ENCODE peak calls at places on chromosome 5, in four cellular contexts. I is CD4-positive, alpha-beta T cell; V is transverse colon; N is WERI-Rb-1. Z is an unnamed sample.

GRCh38 chr5:177333420-177334154 is 17.9 kb downstream of the LMAN2 start:
- DNase-seq in I (no peak), V (no peak), N (no peak), Z (no peak)

GRCh38 chr5:54644226-54644625 is 126.7 kb downstream of the SNX18 start:
- DNase-seq in I (no peak), V (no peak), N (no peak), Z (no peak)

GRCh38 chr5:51380603-51381207 is 2.5 kb upstream of the ISL1 start:
- DNase-seq in I (no peak), V (no peak), N (no peak), Z (no peak)

GRCh38 chr5:143775258-143775657 is 36.7 kb upstream of the HMHB1 start:
- DNase-seq in I (no peak), V (no peak), N (no peak), Z (no peak)

GRCh38 chr5:93303291-93303691 is 277.7 kb downstream of the NR2F1-AS1 start:
- DNase-seq in I (no peak), V (no peak), N (no peak), Z (no peak)

GRCh38 chr5:32810812-32811211 is 99.7 kb downstream of the NPR3 start:
- DNase-seq in I (no peak), V (no peak), N (no peak), Z (no peak)

GRCh38 chr5:172437445-172438303 is 16.7 kb downstream of the SH3PXD2B start:
- DNase-seq in I (no peak), V (peak), N (no peak), Z (no peak)

GRCh38 chr5:137858223-137858916 is 9.3 kb upstream of the MYOT start:
- DNase-seq in I (no peak), V (no peak), N (no peak), Z (no peak)

GRCh38 chr5:126490167-126490937 is 67.1 kb downstream of the GRAMD2B start:
- DNase-seq in I (no peak), V (no peak), N (peak), Z (peak)

GRCh38 chr5:36870399-36871040 is 6.0 kb upstream of the NIPBL start:
- DNase-seq in I (no peak), V (no peak), N (no peak), Z (no peak)

GRCh38 chr5:164048527-164048926 is 543.1 kb downstream of the MAT2B start:
- DNase-seq in I (no peak), V (no peak), N (no peak), Z (no peak)

GRCh38 chr5:109164001-109164400 is 245.8 kb downstream of the PJA2 start:
- DNase-seq in I (no peak), V (no peak), N (no peak), Z (no peak)

GRCh38 chr5:168946363-168946762 is 354.6 kb downstream of the SLIT3 start:
- DNase-seq in I (no peak), V (no peak), N (peak), Z (no peak)

GRCh38 chr5:134079748-134080581 is 34.5 kb upstream of the TCF7 start:
- DNase-seq in I (peak), V (no peak), N (no peak), Z (no peak)

GRCh38 chr5:123209163-123210013 is 120.3 kb downstream of the PRDM6 start:
- DNase-seq in I (no peak), V (no peak), N (no peak), Z (no peak)

GRCh38 chr5:85017271-85017670 is 632.6 kb upstream of the EDIL3 start:
- DNase-seq in I (no peak), V (no peak), N (no peak), Z (no peak)

GRCh38 chr5:158881076-158881880 is 218.4 kb downstream of the EBF1 start:
- DNase-seq in I (no peak), V (no peak), N (no peak), Z (no peak)

GRCh38 chr5:27818888-27819287 is 780.5 kb upstream of the CDH9 start:
- DNase-seq in I (no peak), V (no peak), N (no peak), Z (no peak)

GRCh38 chr5:39678533-39678932 is 253.8 kb upstream of the DAB2 start:
- DNase-seq in I (no peak), V (no peak), N (peak), Z (no peak)

GRCh38 chr5:104237574-104237973 is 675.0 kb upstream of the NUDT12 start:
- DNase-seq in I (no peak), V (no peak), N (no peak), Z (no peak)

GRCh38 chr5:175707751-175708375 is 50.0 kb downstream of the HRH2 start:
- DNase-seq in I (no peak), V (no peak), N (no peak), Z (no peak)

GRCh38 chr5:179836225-179837019 is 15.7 kb downstream of the SQSTM1 start:
- DNase-seq in I (peak), V (no peak), N (no peak), Z (no peak)

GRCh38 chr5:62432618-62433064 is 20.1 kb downstream of the IPO11 start:
- DNase-seq in I (no peak), V (no peak), N (no peak), Z (no peak)

GRCh38 chr5:9885164-9885563 is 255.0 kb upstream of the TAS2R1 start:
- DNase-seq in I (no peak), V (no peak), N (no peak), Z (no peak)

GRCh38 chr5:42250-42649 is 49.7 kb upstream of the PLEKHG4B start:
- DNase-seq in I (no peak), V (no peak), N (peak), Z (no peak)

GRCh38 chr5:1548702-1549523 is 25.2 kb upstream of the LPCAT1 start:
- DNase-seq in I (no peak), V (no peak), N (peak), Z (peak)

GRCh38 chr5:119743927-119744326 is 114.6 kb downstream of the FAM170A start:
- DNase-seq in I (no peak), V (no peak), N (peak), Z (no peak)

GRCh38 chr5:135466178-135467050 is 14.3 kb upstream of the TIFAB start:
- DNase-seq in I (peak), V (peak), N (peak), Z (peak)

GRCh38 chr5:164013077-164013670 is 507.8 kb downstream of the MAT2B start:
- DNase-seq in I (no peak), V (peak), N (peak), Z (no peak)

GRCh38 chr5:127995556-127995955 is 88.0 kb upstream of the SLC12A2 start:
- DNase-seq in I (no peak), V (no peak), N (no peak), Z (no peak)

GRCh38 chr5:56011835-56012234 is 17.1 kb upstream of the IL6ST start:
- DNase-seq in I (no peak), V (no peak), N (no peak), Z (no peak)

GRCh38 chr5:991472-992267 is 16.9 kb upstream of the NKD2 start:
- DNase-seq in I (no peak), V (no peak), N (no peak), Z (peak)

DNA sequence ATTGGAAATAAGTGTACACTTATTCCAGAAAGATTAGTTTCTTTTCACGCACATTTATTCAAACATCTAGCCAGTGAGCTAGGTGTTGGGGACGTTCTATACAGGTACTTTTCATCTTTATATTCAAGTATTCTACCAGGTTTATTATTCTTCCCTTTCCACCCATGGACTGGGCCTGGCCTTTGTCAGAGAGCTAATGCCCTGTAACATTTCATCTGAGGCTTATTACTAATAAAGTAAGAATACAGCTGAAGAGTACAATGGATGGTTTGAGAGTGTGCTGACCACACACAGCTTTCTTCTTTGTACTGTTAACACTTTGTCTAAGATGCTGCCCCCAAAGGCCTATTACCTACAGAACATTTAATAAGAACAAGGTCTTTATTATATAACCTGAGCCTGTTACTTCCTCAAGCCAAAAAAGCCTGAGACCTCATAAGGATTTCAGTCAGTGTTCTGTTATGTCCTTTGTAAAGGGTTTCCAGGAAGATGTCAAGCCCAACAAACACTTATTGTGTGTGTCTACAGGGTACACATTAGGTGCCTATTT is 93.5 kb downstream of the ZNF608 start:
- DNase-seq in I (no peak), V (no peak), N (no peak), Z (no peak)
- TF ChIP-seq CTCF in I (no peak), V (no peak), N (no peak), Z (no peak)

GRCh38 chr5:140573683-140574082 is 9.1 kb downstream of the SLC35A4 start:
- DNase-seq in I (no peak), V (no peak), N (no peak), Z (peak)

GRCh38 chr5:140576776-140577201 is 12.2 kb downstream of the SLC35A4 start:
- DNase-seq in I (no peak), V (no peak), N (no peak), Z (no peak)

GRCh38 chr5:140571105-140571504 is 6.5 kb downstream of the SLC35A4 start:
- DNase-seq in I (no peak), V (no peak), N (no peak), Z (peak)

GRCh38 chr5:140574165-140574564 is 9.5 kb downstream of the SLC35A4 start:
- DNase-seq in I (no peak), V (no peak), N (no peak), Z (peak)

DNA sequence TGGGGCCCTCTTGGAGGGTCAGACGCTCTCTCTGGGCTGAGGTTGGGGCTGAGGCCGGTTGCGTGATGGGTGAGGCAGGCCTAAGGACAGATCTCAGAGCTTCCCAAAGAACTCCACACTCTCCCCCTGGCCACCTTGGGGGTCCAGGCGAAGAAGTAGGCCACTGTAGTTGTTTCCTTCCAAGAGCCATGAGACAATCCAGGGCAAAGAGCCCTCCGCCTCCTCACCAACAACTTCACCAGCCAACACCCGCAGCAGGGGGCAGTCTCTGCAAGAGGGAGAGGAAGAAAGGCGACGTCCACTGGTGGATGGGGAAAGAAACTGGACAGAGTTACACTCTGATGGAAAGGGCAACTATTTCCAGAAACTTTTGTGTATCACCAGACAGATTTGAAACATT is 10.7 kb downstream of the SLC35A4 start:
- DNase-seq in I (no peak), V (peak), N (peak), Z (no peak)
- TF ChIP-seq CTCF in I (no peak), V (peak), N (peak), Z (peak)

GRCh38 chr5:89929173-89929572 is 480.4 kb downstream of the CETN3 start:
- DNase-seq in I (no peak), V (no peak), N (no peak), Z (no peak)
- TF ChIP-seq CTCF in I (no peak), V (no peak), N (no peak), Z (peak)

DNA sequence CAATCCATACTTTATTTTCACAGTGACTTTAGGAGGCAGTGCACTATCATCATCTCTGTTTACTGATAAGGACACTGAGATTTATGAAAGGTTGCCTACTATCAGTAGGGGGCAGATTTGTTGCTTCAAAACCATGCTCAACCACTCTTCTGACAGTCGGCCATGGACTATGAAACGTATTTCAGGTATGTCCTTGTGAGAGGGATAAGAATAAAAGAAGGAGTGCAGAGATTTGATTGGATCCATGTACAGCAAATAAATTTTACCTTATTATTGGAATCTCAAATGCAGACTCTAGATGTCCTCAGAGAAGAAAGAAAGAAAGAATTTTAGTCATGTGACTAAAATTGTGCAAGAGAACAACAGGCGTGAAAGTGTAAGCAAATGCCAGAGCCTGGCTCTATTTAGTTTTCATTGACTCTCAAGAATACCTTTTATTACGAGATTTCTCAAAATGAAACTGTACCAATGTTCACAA is 296.6 kb upstream of the RASA1 start:
- DNase-seq in I (no peak), V (no peak), N (peak), Z (no peak)
- TF ChIP-seq CTCF in I (peak), V (no peak), N (peak), Z (no peak)

DNA sequence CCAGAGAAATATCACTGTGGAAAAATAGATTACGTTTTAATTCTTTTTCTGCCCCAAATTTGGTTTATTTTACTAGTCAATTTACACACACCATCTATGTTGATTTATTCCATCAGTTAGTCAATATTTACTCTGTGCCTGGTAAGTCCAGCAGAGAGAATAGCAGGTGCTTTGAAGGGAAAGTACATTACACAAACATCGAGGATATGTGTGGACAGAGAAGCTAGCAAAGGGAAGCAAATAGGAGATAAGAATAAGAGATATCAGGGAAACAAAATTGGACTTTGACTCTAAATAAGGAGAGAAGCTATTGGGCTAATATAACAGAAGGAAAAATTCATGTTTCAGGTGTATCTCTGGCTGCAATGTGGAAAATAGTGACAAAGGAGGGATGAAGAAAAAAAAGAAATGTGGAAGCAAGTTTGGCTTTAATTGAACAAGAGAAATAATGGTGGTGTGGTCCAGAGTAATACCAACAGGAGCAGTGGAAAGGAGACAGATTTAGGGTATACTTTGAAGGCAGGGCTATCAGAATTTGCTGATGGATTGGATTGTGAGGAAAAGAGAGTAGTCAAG is 587.7 kb upstream of the CDH6 start:
- DNase-seq in I (no peak), V (no peak), N (no peak), Z (no peak)
- TF ChIP-seq CTCF in I (no peak), V (no peak), N (no peak), Z (no peak)